ENCODE peak calls at places on chromosomes 5 and 9, in nine cellular contexts. One of them, this sample, is unnamed.

GRCh38 chr5:178940569-178941360 is at the start of gene ZNF454:
- DNase-seq in Calu3: no peak
- DNase-seq in NAMALWA: no peak
- DNase-seq in activated gamma-delta T cell treated with anti-CD3 and anti-CD28 coated beads, Interleukin-2, amount 50 U/mL, for 16 hours: no peak
- DNase-seq in GM04504: peak; percentile 36
- DNase-seq in heart right ventricle: peak; percentile 95
- DNase-seq in GM20000: no peak
- DNase-seq in lower leg skin: peak; percentile 96
- DNase-seq in lung microvascular endothelial cell: peak; percentile 49
- DNase-seq in this sample: no peak

GRCh38 chr9:130913599-130914416 is 17.2 kb upstream of the QRFP start:
- DNase-seq in Calu3: no peak
- DNase-seq in NAMALWA: peak; percentile 19
- DNase-seq in activated gamma-delta T cell treated with anti-CD3 and anti-CD28 coated beads, Interleukin-2, amount 50 U/mL, for 16 hours: no peak
- DNase-seq in GM04504: no peak
- DNase-seq in heart right ventricle: no peak
- DNase-seq in GM20000: no peak
- DNase-seq in lower leg skin: no peak
- DNase-seq in lung microvascular endothelial cell: no peak
- DNase-seq in this sample: no peak

GRCh38 chr5:538271-538771 is 14.1 kb upstream of the SLC9A3 start:
- DNase-seq in Calu3: no peak
- DNase-seq in NAMALWA: no peak
- DNase-seq in activated gamma-delta T cell treated with anti-CD3 and anti-CD28 coated beads, Interleukin-2, amount 50 U/mL, for 16 hours: no peak
- DNase-seq in GM04504: no peak
- DNase-seq in heart right ventricle: no peak
- DNase-seq in GM20000: no peak
- DNase-seq in lower leg skin: no peak
- DNase-seq in lung microvascular endothelial cell: no peak
- DNase-seq in this sample: no peak

GRCh38 chr9:136409557-136410455 is 608 bp downstream of the ENTR1 start:
- DNase-seq in Calu3: peak; percentile 17
- DNase-seq in NAMALWA: peak; percentile 67
- DNase-seq in activated gamma-delta T cell treated with anti-CD3 and anti-CD28 coated beads, Interleukin-2, amount 50 U/mL, for 16 hours: no peak
- DNase-seq in GM04504: no peak
- DNase-seq in heart right ventricle: no peak
- DNase-seq in GM20000: peak; percentile 63
- DNase-seq in lower leg skin: peak; percentile 90
- DNase-seq in lung microvascular endothelial cell: peak; percentile 56
- DNase-seq in this sample: peak; percentile 56

GRCh38 chr5:135880801-135881200 is 14.8 kb downstream of the IL9 start:
- DNase-seq in Calu3: no peak
- DNase-seq in NAMALWA: no peak
- DNase-seq in activated gamma-delta T cell treated with anti-CD3 and anti-CD28 coated beads, Interleukin-2, amount 50 U/mL, for 16 hours: no peak
- DNase-seq in GM04504: no peak
- DNase-seq in heart right ventricle: no peak
- DNase-seq in GM20000: no peak
- DNase-seq in lower leg skin: peak; percentile 59
- DNase-seq in lung microvascular endothelial cell: no peak
- DNase-seq in this sample: no peak

GRCh38 chr9:82410891-82411290 is 422.3 kb downstream of the SPATA31D1 start:
- DNase-seq in Calu3: no peak
- DNase-seq in NAMALWA: no peak
- DNase-seq in activated gamma-delta T cell treated with anti-CD3 and anti-CD28 coated beads, Interleukin-2, amount 50 U/mL, for 16 hours: no peak
- DNase-seq in GM04504: no peak
- DNase-seq in heart right ventricle: no peak
- DNase-seq in GM20000: no peak
- DNase-seq in lower leg skin: no peak
- DNase-seq in lung microvascular endothelial cell: no peak
- DNase-seq in this sample: no peak

GRCh38 chr9:116237456-116237855 is 83.9 kb downstream of the PAPPA start:
- DNase-seq in Calu3: no peak
- DNase-seq in NAMALWA: no peak
- DNase-seq in activated gamma-delta T cell treated with anti-CD3 and anti-CD28 coated beads, Interleukin-2, amount 50 U/mL, for 16 hours: no peak
- DNase-seq in GM04504: no peak
- DNase-seq in heart right ventricle: no peak
- DNase-seq in GM20000: no peak
- DNase-seq in lower leg skin: no peak
- DNase-seq in lung microvascular endothelial cell: no peak
- DNase-seq in this sample: no peak

GRCh38 chr5:93461751-93462150 is 119.3 kb downstream of the NR2F1-AS1 start:
- DNase-seq in Calu3: no peak
- DNase-seq in NAMALWA: no peak
- DNase-seq in activated gamma-delta T cell treated with anti-CD3 and anti-CD28 coated beads, Interleukin-2, amount 50 U/mL, for 16 hours: no peak
- DNase-seq in GM04504: peak; percentile 33
- DNase-seq in heart right ventricle: no peak
- DNase-seq in GM20000: no peak
- DNase-seq in lower leg skin: no peak
- DNase-seq in lung microvascular endothelial cell: no peak
- DNase-seq in this sample: no peak

GRCh38 chr5:96432245-96433065 is 593 bp downstream of the PCSK1 start:
- DNase-seq in Calu3: no peak
- DNase-seq in NAMALWA: no peak
- DNase-seq in activated gamma-delta T cell treated with anti-CD3 and anti-CD28 coated beads, Interleukin-2, amount 50 U/mL, for 16 hours: no peak
- DNase-seq in GM04504: no peak
- DNase-seq in heart right ventricle: no peak
- DNase-seq in GM20000: no peak
- DNase-seq in lower leg skin: no peak
- DNase-seq in lung microvascular endothelial cell: no peak
- DNase-seq in this sample: peak; percentile 16

GRCh38 chr9:134611046-134611445 is 30.6 kb upstream of the COL5A1 start:
- DNase-seq in Calu3: no peak
- DNase-seq in NAMALWA: no peak
- DNase-seq in activated gamma-delta T cell treated with anti-CD3 and anti-CD28 coated beads, Interleukin-2, amount 50 U/mL, for 16 hours: no peak
- DNase-seq in GM04504: no peak
- DNase-seq in heart right ventricle: peak; percentile 2
- DNase-seq in GM20000: no peak
- DNase-seq in lower leg skin: no peak
- DNase-seq in lung microvascular endothelial cell: no peak
- DNase-seq in this sample: no peak

GRCh38 chr5:1536298-1537165 is 12.8 kb upstream of the LPCAT1 start:
- DNase-seq in Calu3: no peak
- DNase-seq in NAMALWA: peak; percentile 73
- DNase-seq in activated gamma-delta T cell treated with anti-CD3 and anti-CD28 coated beads, Interleukin-2, amount 50 U/mL, for 16 hours: peak; percentile 54
- DNase-seq in GM04504: no peak
- DNase-seq in heart right ventricle: no peak
- DNase-seq in GM20000: peak; percentile 82
- DNase-seq in lower leg skin: peak; percentile 86
- DNase-seq in lung microvascular endothelial cell: no peak
- DNase-seq in this sample: peak; percentile 90

GRCh38 chr9:79371948-79372555 is 199.7 kb upstream of the TLE4 start:
- DNase-seq in Calu3: no peak
- DNase-seq in NAMALWA: no peak
- DNase-seq in activated gamma-delta T cell treated with anti-CD3 and anti-CD28 coated beads, Interleukin-2, amount 50 U/mL, for 16 hours: no peak
- DNase-seq in GM04504: no peak
- DNase-seq in heart right ventricle: no peak
- DNase-seq in GM20000: no peak
- DNase-seq in lower leg skin: no peak
- DNase-seq in lung microvascular endothelial cell: no peak
- DNase-seq in this sample: no peak

GRCh38 chr5:87076411-87076810 is 191.3 kb upstream of the RASA1 start:
- DNase-seq in Calu3: no peak
- DNase-seq in NAMALWA: no peak
- DNase-seq in activated gamma-delta T cell treated with anti-CD3 and anti-CD28 coated beads, Interleukin-2, amount 50 U/mL, for 16 hours: no peak
- DNase-seq in GM04504: no peak
- DNase-seq in heart right ventricle: no peak
- DNase-seq in GM20000: no peak
- DNase-seq in lower leg skin: no peak
- DNase-seq in lung microvascular endothelial cell: no peak
- DNase-seq in this sample: no peak

GRCh38 chr5:103657301-103657700 is 94.7 kb upstream of the NUDT12 start:
- DNase-seq in Calu3: no peak
- DNase-seq in NAMALWA: no peak
- DNase-seq in activated gamma-delta T cell treated with anti-CD3 and anti-CD28 coated beads, Interleukin-2, amount 50 U/mL, for 16 hours: no peak
- DNase-seq in GM04504: no peak
- DNase-seq in heart right ventricle: no peak
- DNase-seq in GM20000: no peak
- DNase-seq in lower leg skin: no peak
- DNase-seq in lung microvascular endothelial cell: no peak
- DNase-seq in this sample: no peak

GRCh38 chr5:64784451-64785025 is 15.8 kb downstream of the CWC27 start:
- DNase-seq in Calu3: peak; percentile 68
- DNase-seq in NAMALWA: peak; percentile 84
- DNase-seq in activated gamma-delta T cell treated with anti-CD3 and anti-CD28 coated beads, Interleukin-2, amount 50 U/mL, for 16 hours: peak; percentile 45
- DNase-seq in GM04504: peak; percentile 48
- DNase-seq in heart right ventricle: peak; percentile 72
- DNase-seq in GM20000: peak; percentile 18
- DNase-seq in lower leg skin: peak; percentile 90
- DNase-seq in lung microvascular endothelial cell: peak; percentile 93
- DNase-seq in this sample: peak; percentile 88

GRCh38 chr9:128764361-128764760 is 7.4 kb downstream of the ZER1 start:
- DNase-seq in Calu3: no peak
- DNase-seq in NAMALWA: peak; percentile 30
- DNase-seq in activated gamma-delta T cell treated with anti-CD3 and anti-CD28 coated beads, Interleukin-2, amount 50 U/mL, for 16 hours: no peak
- DNase-seq in GM04504: no peak
- DNase-seq in heart right ventricle: no peak
- DNase-seq in GM20000: no peak
- DNase-seq in lower leg skin: no peak
- DNase-seq in lung microvascular endothelial cell: no peak
- DNase-seq in this sample: peak; percentile 29